ENCODE peak calls at places on chromosomes 5 and 9, in four cellular contexts. S is endothelial cell of umbilical vein, U is AG10803, Z is small intestine. D is an unnamed sample.

GRCh38 chr5:65816729-65817128 is 94.7 kb downstream of the NLN start:
- DNase-seq in S (no peak), U (no peak), Z (no peak), D (no peak)

GRCh38 chr5:534006-534742 is 9.9 kb upstream of the SLC9A3 start:
- DNase-seq in S (no peak), U (no peak), Z (no peak), D (no peak)

GRCh38 chr9:12224449-12224848 is 468.7 kb upstream of the TYRP1 start:
- DNase-seq in S (no peak), U (no peak), Z (no peak), D (no peak)

GRCh38 chr5:81579525-81579924 is 171.4 kb downstream of the SSBP2 start:
- DNase-seq in S (peak), U (peak), Z (no peak), D (no peak)

GRCh38 chr5:56698463-56699381 is 116.6 kb upstream of the MAP3K1 start:
- DNase-seq in S (no peak), U (no peak), Z (peak), D (no peak)

GRCh38 chr5:174559141-174559540 is 165.2 kb upstream of the MSX2 start:
- DNase-seq in S (no peak), U (peak), Z (no peak), D (no peak)

GRCh38 chr5:177448244-177448950 is 1.8 kb downstream of the PRR7 start:
- DNase-seq in S (no peak), U (no peak), Z (no peak), D (no peak)

GRCh38 chr5:123269851-123270250 is 153.4 kb downstream of the CEP120 start:
- DNase-seq in S (no peak), U (no peak), Z (no peak), D (no peak)

GRCh38 chr5:73770172-73770571 is 144.2 kb downstream of the ARHGEF28 start:
- DNase-seq in S (no peak), U (no peak), Z (no peak), D (no peak)

GRCh38 chr9:38619556-38620447 is 594 bp downstream of the ANKRD18A start:
- DNase-seq in S (no peak), U (no peak), Z (peak), D (no peak)

GRCh38 chr9:122464633-122465567 is 12.8 kb downstream of the OR1J1 start:
- DNase-seq in S (peak), U (peak), Z (peak), D (peak)

GRCh38 chr5:154196955-154197652 is 6.6 kb downstream of the GALNT10 start:
- DNase-seq in S (peak), U (peak), Z (peak), D (no peak)

GRCh38 chr9:133476036-133476435 is 2.9 kb downstream of the SLC2A6 start:
- DNase-seq in S (no peak), U (no peak), Z (no peak), D (no peak)

GRCh38 chr5:180771839-180772238 is 30.8 kb downstream of the MGAT1 start:
- DNase-seq in S (no peak), U (no peak), Z (no peak), D (no peak)

GRCh38 chr9:126704157-126704941 is 90.6 kb downstream of the LMX1B start:
- DNase-seq in S (no peak), U (peak), Z (no peak), D (peak)

GRCh38 chr9:91623004-91623403 is 199.4 kb upstream of the NFIL3 start:
- DNase-seq in S (no peak), U (no peak), Z (no peak), D (no peak)

GRCh38 chr5:74464512-74465209 is 175.9 kb downstream of the ENC1 start:
- DNase-seq in S (peak), U (peak), Z (no peak), D (no peak)

GRCh38 chr5:137837741-137838389 is 29.8 kb upstream of the MYOT start:
- DNase-seq in S (no peak), U (no peak), Z (peak), D (no peak)

GRCh38 chr5:139180850-139181785 is 17.1 kb downstream of the SIL1 start:
- DNase-seq in S (no peak), U (peak), Z (no peak), D (no peak)

GRCh38 chr9:132989414-132989996 is 11.0 kb downstream of the GFI1B start:
- DNase-seq in S (no peak), U (no peak), Z (no peak), D (no peak)

GRCh38 chr9:115604831-115605483 is 487.0 kb upstream of the TNC start:
- DNase-seq in S (no peak), U (peak), Z (no peak), D (peak)

GRCh38 chr9:88197016-88197415 is 58.7 kb upstream of the SPATA31C2 start:
- DNase-seq in S (no peak), U (peak), Z (peak), D (no peak)

GRCh38 chr5:112707187-112708179 is 30.2 kb upstream of the APC start:
- DNase-seq in S (peak), U (peak), Z (peak), D (peak)

GRCh38 chr9:20591223-20591622 is 31.1 kb downstream of the MLLT3 start:
- DNase-seq in S (no peak), U (peak), Z (no peak), D (no peak)

GRCh38 chr9:108983885-108984284 is 29.4 kb downstream of the CTNNAL1 start:
- DNase-seq in S (no peak), U (no peak), Z (no peak), D (no peak)

DNA sequence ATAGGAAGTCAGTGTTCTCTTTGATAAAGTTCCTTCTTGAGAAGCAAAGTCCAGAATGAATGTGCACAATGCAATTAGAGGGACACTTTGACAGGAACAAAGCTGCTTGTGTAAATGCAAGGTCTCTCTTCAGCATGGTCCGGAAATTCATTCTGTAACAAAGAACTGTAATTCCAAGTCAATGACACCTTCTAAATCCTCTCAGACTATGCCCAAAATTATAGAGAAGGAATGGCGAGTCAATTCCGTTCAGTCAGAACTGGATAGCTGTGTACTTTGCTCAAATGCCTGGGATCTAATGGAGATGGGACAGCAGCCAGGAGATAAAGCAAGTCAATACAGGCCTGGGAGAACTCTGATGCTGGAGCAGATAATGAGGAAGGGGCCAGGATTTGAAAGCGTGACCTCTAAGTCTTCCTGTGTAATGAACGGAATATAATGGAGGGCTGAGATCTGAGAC is 96.4 kb upstream of the SPRY4 start:
- DNase-seq in S (peak), U (no peak), Z (peak), D (no peak)
- H3K4me3 ChIP-seq in S (no peak), U (no peak), Z (no peak), D (no peak)

GRCh38 chr5:43702293-43702692 is 99.3 kb downstream of the NNT start:
- DNase-seq in S (no peak), U (no peak), Z (no peak), D (no peak)
- H3K4me3 ChIP-seq in S (no peak), U (no peak), Z (no peak), D (no peak)

DNA sequence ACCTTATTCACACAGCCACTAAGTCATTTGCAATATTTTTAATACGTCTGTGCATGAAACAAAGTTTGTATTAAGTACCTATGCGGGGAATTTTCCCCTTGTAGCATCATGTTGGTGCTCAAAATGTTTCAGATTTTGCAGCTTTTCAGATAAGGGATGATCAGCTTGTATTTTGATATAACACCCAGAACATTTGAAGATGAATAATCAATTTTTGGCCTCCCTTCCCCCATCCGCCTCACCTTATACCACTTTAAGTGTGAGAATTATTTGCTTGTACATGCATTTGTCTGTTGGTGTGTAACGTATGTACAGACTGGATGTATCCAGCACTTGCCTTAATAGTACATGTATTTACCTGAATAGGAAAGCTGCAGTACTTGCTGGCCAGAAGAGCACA is 1.7 kb downstream of the JAK2 start:
- DNase-seq in S (no peak), U (no peak), Z (no peak), D (no peak)
- H3K4me3 ChIP-seq in S (no peak), U (peak), Z (peak), D (peak)

GRCh38 chr5:150137997-150138396 is 17.6 kb downstream of the PDGFRB start:
- DNase-seq in S (peak), U (no peak), Z (no peak), D (peak)

GRCh38 chr5:150140830-150141229 is 14.8 kb downstream of the PDGFRB start:
- DNase-seq in S (no peak), U (peak), Z (no peak), D (peak)

GRCh38 chr5:150137168-150137957 is 18.3 kb downstream of the PDGFRB start:
- DNase-seq in S (peak), U (no peak), Z (no peak), D (no peak)

GRCh38 chr5:150138551-150139265 is 16.9 kb downstream of the PDGFRB start:
- DNase-seq in S (peak), U (peak), Z (no peak), D (peak)

DNA sequence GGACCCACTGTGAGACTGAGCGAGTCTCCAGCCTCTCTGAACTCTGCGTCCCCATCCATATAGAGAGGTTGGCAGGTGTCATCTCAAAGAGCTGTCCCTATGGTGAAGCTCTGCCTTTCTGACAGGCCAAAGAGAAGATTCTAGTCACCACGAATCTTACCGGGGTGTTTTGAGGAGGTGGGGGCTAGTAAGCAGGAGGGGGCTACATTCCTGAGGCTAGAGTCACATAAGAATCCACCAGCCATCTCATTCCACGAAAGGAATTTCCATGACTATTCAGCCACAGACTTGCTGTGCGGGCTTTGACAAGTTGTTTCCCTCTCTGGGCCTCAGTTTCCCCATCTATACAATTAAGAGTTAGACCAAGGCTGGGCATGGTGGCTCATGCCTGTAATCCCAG is 16.3 kb downstream of the PDGFRB start:
- DNase-seq in S (no peak), U (peak), Z (no peak), D (peak)
- H3K4me3 ChIP-seq in S (no peak), U (peak), Z (no peak), D (no peak)

DNA sequence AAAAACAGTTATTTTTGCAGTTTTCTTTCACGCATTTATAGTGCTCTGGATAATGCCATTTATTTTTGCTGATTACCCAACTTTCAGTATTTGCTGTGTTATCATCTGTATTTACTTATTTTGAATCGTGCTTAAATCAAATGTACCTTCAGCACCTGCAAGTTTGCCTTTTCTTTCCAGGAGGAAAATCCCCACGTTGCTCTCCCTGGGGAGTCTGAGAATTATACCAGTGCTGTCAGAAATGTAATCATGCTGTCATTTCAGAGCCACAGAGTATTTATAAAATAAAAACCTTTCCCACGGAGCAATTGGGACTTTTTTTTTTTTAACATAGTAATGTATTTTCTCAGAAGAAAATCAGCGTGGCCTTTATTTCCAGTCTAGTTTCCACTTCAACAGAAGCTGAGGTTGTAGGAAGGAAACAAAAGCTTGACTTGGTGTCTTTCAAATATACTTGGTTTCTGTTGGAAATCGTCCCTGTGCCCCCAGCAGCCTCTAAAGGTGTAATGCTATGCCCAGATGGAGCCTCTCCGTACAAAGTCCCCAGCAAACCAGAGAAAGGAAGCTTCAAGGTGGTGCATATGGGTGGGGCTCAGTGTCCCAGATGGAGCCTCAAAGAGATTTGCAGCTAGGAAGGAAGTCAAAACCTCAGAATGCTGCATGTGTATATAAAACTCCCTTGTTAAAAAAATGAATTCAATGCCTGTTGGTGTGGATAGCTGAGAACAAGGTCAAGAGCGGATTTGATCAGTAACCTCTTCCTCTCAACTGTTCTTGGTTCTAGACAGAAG is 2.1 kb downstream of the GPR150 start:
- DNase-seq in S (no peak), U (no peak), Z (no peak), D (no peak)
- H3K4me3 ChIP-seq in S (no peak), U (no peak), Z (no peak), D (no peak)

GRCh38 chr5:67548520-67549262 is 352.1 kb upstream of the CD180 start:
- DNase-seq in S (no peak), U (no peak), Z (peak), D (no peak)
- H3K4me3 ChIP-seq in S (no peak), U (no peak), Z (no peak), D (no peak)

DNA sequence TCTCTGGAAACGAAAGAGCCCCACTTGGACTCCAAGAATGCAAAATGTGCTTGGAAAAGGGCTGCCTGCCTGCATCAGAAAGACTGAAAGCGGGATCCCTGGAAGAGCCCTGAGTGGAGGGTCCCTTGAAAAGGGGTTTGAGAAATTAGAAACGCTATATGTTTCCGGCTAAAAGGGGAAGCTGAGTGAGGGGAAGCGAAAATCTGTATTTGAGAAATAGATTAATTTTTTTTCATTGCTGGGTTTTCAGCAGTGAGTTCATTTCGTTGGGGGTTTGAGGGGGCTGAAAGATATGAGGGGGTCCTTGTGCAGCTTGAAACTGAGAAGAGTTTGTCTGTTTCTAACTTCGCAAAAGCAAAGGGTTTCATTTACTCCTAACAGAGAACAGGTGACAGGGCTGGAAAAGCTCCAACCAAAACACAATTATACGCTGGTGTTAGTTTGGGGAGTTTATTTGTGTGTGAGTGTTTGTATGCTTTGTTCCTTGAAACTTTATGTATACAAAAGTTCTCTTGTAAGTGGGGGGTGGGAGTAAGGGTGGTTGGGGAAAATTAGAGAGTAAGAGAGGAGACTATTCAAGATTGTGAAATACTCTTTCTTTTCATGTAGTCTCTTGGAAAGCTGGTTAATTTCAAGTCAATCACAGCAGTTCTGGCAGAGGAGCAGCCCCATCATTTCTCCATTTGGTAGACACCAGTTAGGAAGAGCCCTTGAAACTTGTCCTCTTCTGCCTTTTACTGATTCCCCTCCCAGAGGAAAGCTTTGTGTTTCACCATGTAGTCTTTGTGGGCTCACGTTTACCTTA is 767 bp downstream of the TNFAIP8 start:
- DNase-seq in S (peak), U (no peak), Z (no peak), D (no peak)
- H3K4me3 ChIP-seq in S (peak), U (peak), Z (peak), D (peak)